ENCODE peak calls at places on chromosomes 11 and 22, in five cellular contexts. I, R, K, D and B are unnamed samples.

GRCh38 chr11:8608646-8609045 is 14.6 kb upstream of the STK33 start:
- DNase-seq in I (peak; percentile 26), R (no peak), K (no peak), D (no peak), B (no peak)

GRCh38 chr11:34327804-34328631 is 29.8 kb downstream of the ABTB2 start:
- DNase-seq in I (no peak), R (no peak), K (no peak), D (peak; percentile 28), B (no peak)

GRCh38 chr22:46846832-46847355 is 84.4 kb downstream of the TBC1D22A start:
- DNase-seq in I (no peak), R (no peak), K (no peak), D (no peak), B (no peak)

GRCh38 chr22:45918455-45919370 is 58.2 kb downstream of the WNT7B start:
- DNase-seq in I (no peak), R (no peak), K (peak; percentile 69), D (no peak), B (peak; percentile 57)

GRCh38 chr22:38383417-38383816 is 66.2 kb upstream of the CSNK1E start:
- DNase-seq in I (no peak), R (no peak), K (no peak), D (no peak), B (no peak)

GRCh38 chr22:27420817-27421361 is 380.7 kb downstream of the MN1 start:
- DNase-seq in I (peak; percentile 59), R (peak; percentile 46), K (peak; percentile 96), D (no peak), B (peak; percentile 64)

GRCh38 chr11:69080361-69080973 is 31.7 kb downstream of the TPCN2 start:
- DNase-seq in I (peak; percentile 65), R (no peak), K (peak; percentile 79), D (no peak), B (peak; percentile 19)

GRCh38 chr11:85769758-85770157 is 41.2 kb downstream of the SYTL2 start:
- DNase-seq in I (no peak), R (no peak), K (no peak), D (no peak), B (no peak)

GRCh38 chr11:64089027-64089360 is 53.3 kb downstream of the FLRT1 start:
- DNase-seq in I (no peak), R (peak; percentile 21), K (no peak), D (no peak), B (no peak)

GRCh38 chr11:125091247-125091876 is 20.1 kb downstream of the TMEM218 start:
- DNase-seq in I (peak; percentile 57), R (no peak), K (peak; percentile 40), D (peak; percentile 51), B (peak; percentile 61)

GRCh38 chr11:64642876-64643257 is 51.8 kb downstream of the SLC22A12 start:
- DNase-seq in I (no peak), R (no peak), K (no peak), D (no peak), B (no peak)

GRCh38 chr22:26484360-26484706 is 656 bp downstream of the SRRD start:
- DNase-seq in I (no peak), R (no peak), K (no peak), D (no peak), B (no peak)

GRCh38 chr11:74754507-74755255 is 6.0 kb downstream of the RNF169 start:
- DNase-seq in I (peak; percentile 91), R (no peak), K (peak; percentile 63), D (no peak), B (peak; percentile 95)

GRCh38 chr11:8285796-8286195 is 22.1 kb upstream of the LMO1 start:
- DNase-seq in I (no peak), R (no peak), K (no peak), D (no peak), B (no peak)

GRCh38 chr22:39815882-39816395 is 77.6 kb downstream of the ENTHD1 start:
- DNase-seq in I (no peak), R (no peak), K (no peak), D (no peak), B (no peak)

GRCh38 chr11:64659417-64660144 is 63.4 kb downstream of the NRXN2 start:
- DNase-seq in I (peak; percentile 98), R (no peak), K (peak; percentile 79), D (no peak), B (peak; percentile 97)

GRCh38 chr11:30855383-30856006 is 269.3 kb upstream of the MPPED2 start:
- DNase-seq in I (no peak), R (no peak), K (peak; percentile 9), D (no peak), B (no peak)
- TF ChIP-seq CTCF in I (peak; percentile 54), R (peak; percentile 35), K (peak; percentile 8), D (no peak), B (peak; percentile 48)

GRCh38 chr11:11793073-11793472 is 48.7 kb upstream of the USP47 start:
- DNase-seq in I (no peak), R (no peak), K (no peak), D (no peak), B (no peak)

DNA sequence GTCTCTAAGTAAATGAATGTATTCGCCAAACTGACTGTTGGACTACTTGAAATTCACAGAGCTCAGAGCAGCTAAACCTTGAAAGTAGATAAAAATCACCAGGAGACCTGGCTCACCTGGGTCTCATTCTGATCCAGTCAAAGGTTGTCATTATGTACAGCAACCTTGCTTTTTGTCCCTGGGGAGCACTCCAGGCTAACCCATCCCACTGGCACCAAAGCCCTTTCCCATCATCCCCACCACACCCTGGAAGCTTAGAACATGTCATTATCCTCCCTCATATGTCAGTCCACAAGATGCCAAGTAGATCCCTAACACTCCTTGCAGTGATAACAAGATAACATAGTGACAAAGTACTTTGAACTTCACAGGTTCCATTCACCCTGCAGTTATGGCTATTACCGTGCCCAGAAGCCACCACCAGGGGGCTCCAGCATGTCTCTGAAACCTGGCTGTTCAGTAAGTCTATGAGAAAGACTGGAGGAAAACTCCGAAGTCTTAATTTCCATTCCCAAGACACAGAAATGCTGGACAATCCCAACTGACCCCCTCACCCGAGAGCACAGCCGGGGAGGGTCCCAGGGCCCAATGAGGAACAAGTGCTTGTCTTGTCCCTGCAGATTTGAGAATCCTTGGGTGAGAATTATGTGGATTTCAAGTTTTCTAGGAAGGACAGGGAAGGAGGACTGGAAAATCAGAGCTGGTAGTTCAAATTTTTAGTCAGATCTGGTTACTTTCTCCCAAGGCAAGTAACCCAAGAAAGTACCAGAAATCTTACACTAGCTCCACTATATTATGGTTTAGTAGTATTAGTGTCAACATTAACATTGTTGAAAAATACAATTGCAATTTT is 43.0 kb upstream of the USP47 start:
- DNase-seq in I (peak; percentile 67), R (peak; percentile 88), K (peak; percentile 83), D (peak; percentile 88), B (peak; percentile 52)
- TF ChIP-seq CTCF in I (peak; percentile 98), R (peak; percentile 65), K (peak; percentile 79), D (peak; percentile 97), B (peak; percentile 89)

GRCh38 chr22:30601464-30601863 is 5.5 kb upstream of the TCN2 start:
- DNase-seq in I (no peak), R (peak; percentile 27), K (no peak), D (no peak), B (no peak)

GRCh38 chr22:30604723-30605122 is 2.3 kb upstream of the TCN2 start:
- DNase-seq in I (no peak), R (no peak), K (no peak), D (no peak), B (no peak)

GRCh38 chr22:30598986-30599385 is 7.3 kb upstream of the PES1 start:
- DNase-seq in I (no peak), R (no peak), K (no peak), D (no peak), B (no peak)

GRCh38 chr22:30600925-30601324 is 6.0 kb upstream of the TCN2 start:
- DNase-seq in I (no peak), R (no peak), K (no peak), D (no peak), B (no peak)

DNA sequence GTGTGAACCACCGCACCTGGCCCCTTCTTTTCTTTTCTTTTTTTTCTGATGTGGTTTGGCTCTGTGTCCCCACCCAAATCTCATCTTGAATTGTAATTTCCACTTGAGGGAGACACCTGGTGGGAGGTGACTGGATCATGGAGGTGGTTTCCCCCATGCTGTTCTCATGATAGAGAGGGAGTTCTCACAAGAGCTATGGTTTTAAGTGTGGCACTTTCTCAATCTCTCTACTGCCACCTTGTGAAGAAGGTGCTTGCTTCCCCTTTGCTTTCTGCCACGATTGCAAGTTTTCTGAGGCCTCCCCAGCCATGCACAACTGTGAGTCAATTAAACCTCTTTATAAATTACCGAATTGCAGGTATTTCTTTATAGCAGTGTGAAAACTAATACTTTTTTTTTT is 4.9 kb upstream of the TCN2 start:
- DNase-seq in I (peak; percentile 42), R (no peak), K (peak; percentile 38), D (no peak), B (peak; percentile 35)
- TF ChIP-seq CTCF in I (peak; percentile 66), R (peak; percentile 43), K (peak; percentile 30), D (no peak), B (peak; percentile 63)

GRCh38 chr11:35711173-35711910 is 48.8 kb downstream of the TRIM44 start:
- DNase-seq in I (no peak), R (no peak), K (peak; percentile 11), D (no peak), B (no peak)
- TF ChIP-seq CTCF in I (peak; percentile 58), R (no peak), K (no peak), D (no peak), B (peak; percentile 60)

DNA sequence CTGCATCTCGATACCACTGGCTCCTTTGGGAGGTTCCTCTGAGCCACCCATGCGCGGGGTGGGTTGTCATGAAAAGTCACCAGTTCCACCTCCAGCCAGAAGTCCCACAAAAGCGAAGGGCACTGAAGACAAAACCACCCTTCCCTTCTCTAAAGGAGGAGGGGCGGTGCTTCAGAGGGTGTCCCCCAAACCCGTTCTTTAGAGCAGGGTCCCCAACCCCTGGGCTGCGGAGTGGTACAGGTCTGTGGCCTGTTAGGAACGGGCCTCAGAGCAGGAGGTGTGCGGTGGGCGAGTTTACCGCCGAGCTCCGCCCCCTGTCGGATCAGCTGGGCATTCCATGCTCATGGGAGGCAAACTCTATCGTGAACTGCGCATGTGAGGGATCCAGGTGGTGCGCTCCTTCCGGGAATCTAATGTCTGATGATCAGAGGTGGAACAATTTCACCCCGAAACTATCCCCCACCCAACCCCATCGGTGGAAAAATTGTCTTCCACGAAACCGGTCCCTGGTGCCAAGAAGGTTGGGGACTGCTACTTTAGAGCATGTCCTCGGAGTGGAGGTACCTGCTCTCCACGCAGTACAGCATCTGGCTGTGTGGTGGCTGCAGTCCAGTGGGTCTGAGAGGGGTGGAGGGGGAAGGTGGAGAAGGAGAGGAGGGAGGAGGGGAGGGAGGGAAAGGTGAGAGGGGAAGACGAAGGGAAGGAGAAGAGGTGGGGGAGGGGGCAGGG is 72.9 kb upstream of the SEPTIN5 start:
- DNase-seq in I (no peak), R (no peak), K (no peak), D (peak; percentile 70), B (peak; percentile 16)
- TF ChIP-seq CTCF in I (peak; percentile 71), R (peak; percentile 10), K (peak; percentile 22), D (peak; percentile 75), B (peak; percentile 67)

GRCh38 chr11:14789879-14790484 is 102.0 kb downstream of the CYP2R1 start:
- DNase-seq in I (peak; percentile 3), R (no peak), K (peak; percentile 21), D (no peak), B (no peak)
- TF ChIP-seq CTCF in I (peak; percentile 70), R (peak; percentile 41), K (peak; percentile 45), D (no peak), B (peak; percentile 64)

GRCh38 chr22:20295262-20296064 is 24.4 kb downstream of the DGCR6L start:
- DNase-seq in I (no peak), R (no peak), K (no peak), D (no peak), B (no peak)
- TF ChIP-seq CTCF in I (peak; percentile 18), R (no peak), K (no peak), D (no peak), B (no peak)